ENCODE peak calls at places on chromosomes 7 and 10, in six cellular contexts. X is D341Med, W is sigmoid colon, S is NCI-H1105, E is Ammon's horn, P is C1 segment of cervical spinal cord. V is an unnamed sample.

GRCh38 chr10:73934074-73934473 is 23.1 kb downstream of the PLAU start:
- DNase-seq in S (no peak), W (no peak), X (no peak), P (no peak), E (no peak), V (no peak)

GRCh38 chr7:95540366-95540765 is 54.6 kb downstream of the ASB4 start:
- DNase-seq in X (no peak), P (no peak), S (no peak), W (no peak), E (no peak), V (no peak)

GRCh38 chr7:82446897-82447296 is 3.3 kb upstream of the CACNA2D1 start:
- DNase-seq in S (no peak), W (no peak), X (no peak), P (no peak), E (no peak), V (no peak)

GRCh38 chr10:112783653-112784426 is 166.2 kb upstream of the TCF7L2 start:
- DNase-seq in X (no peak), E (no peak), P (no peak), S (peak; percentile 20), W (no peak), V (no peak)

GRCh38 chr7:20306499-20306946 is 24.2 kb upstream of the ITGB8 start:
- DNase-seq in X (no peak), E (no peak), S (no peak), P (no peak), W (no peak), V (no peak)

GRCh38 chr10:73117976-73118743 is 7.9 kb downstream of the NUDT13 start:
- DNase-seq in P (no peak), W (no peak), X (peak; percentile 31), E (no peak), S (no peak), V (no peak)

GRCh38 chr10:74953214-74953613 is 126.8 kb downstream of the KAT6B start:
- DNase-seq in S (no peak), P (no peak), E (no peak), X (no peak), W (no peak), V (no peak)

GRCh38 chr10:71974489-71975011 is 10.4 kb downstream of the CHST3 start:
- DNase-seq in P (peak; percentile 81), X (no peak), S (no peak), E (no peak), W (peak; percentile 74), V (peak; percentile 54)

GRCh38 chr10:15719899-15720634 is at the start of gene ITGA8:
- DNase-seq in W (no peak), P (no peak), S (peak; percentile 33), E (peak; percentile 30), X (peak; percentile 82), V (peak; percentile 11)

GRCh38 chr7:1151653-1152425 is 8.2 kb downstream of the ZFAND2A start:
- DNase-seq in P (no peak), E (no peak), X (no peak), W (no peak), S (no peak), V (no peak)

GRCh38 chr7:22109761-22110160 is 164.1 kb upstream of the CDCA7L start:
- DNase-seq in W (no peak), X (peak; percentile 46), P (peak; percentile 62), S (no peak), E (peak; percentile 71), V (no peak)

GRCh38 chr7:127908430-127909258 is 122.6 kb downstream of the LRRC4 start:
- DNase-seq in X (no peak), E (no peak), P (no peak), W (no peak), S (no peak), V (no peak)

GRCh38 chr10:92756233-92757065 is 66.7 kb downstream of the HHEX start:
- DNase-seq in W (no peak), P (no peak), E (no peak), X (no peak), S (no peak), V (peak; percentile 33)

GRCh38 chr10:22133640-22134624 is 83.9 kb downstream of the EBLN1 start:
- DNase-seq in W (no peak), E (no peak), X (no peak), S (no peak), P (no peak), V (peak; percentile 31)

GRCh38 chr7:70640266-70640833 is 491.6 kb upstream of the GALNT17 start:
- DNase-seq in E (no peak), S (no peak), W (no peak), P (no peak), X (no peak), V (no peak)

GRCh38 chr7:35518767-35519166 is 176.2 kb downstream of the HERPUD2 start:
- DNase-seq in W (no peak), X (no peak), S (no peak), E (no peak), P (no peak), V (no peak)

GRCh38 chr10:63520463-63521388 is 475 bp upstream of the REEP3 start:
- DNase-seq in P (peak; percentile 82), E (peak; percentile 15), S (no peak), W (peak; percentile 81), X (peak; percentile 81), V (peak; percentile 50)

GRCh38 chr7:815284-816216 is 16.7 kb upstream of the SUN1 start:
- DNase-seq in S (peak; percentile 45), W (peak; percentile 74), P (no peak), E (no peak), X (peak; percentile 64), V (peak; percentile 36)

GRCh38 chr10:132846631-132847415 is 60.9 kb upstream of the NKX6-2 start:
- DNase-seq in S (no peak), X (no peak), W (peak; percentile 47), P (no peak), E (no peak), V (no peak)

GRCh38 chr10:86663576-86664369 is 4.5 kb upstream of the LDB3 start:
- DNase-seq in E (no peak), W (no peak), P (no peak), X (no peak), S (no peak), V (no peak)

GRCh38 chr7:30285067-30285530 is 702 bp downstream of the ZNRF2 start:
- DNase-seq in P (peak; percentile 76), W (peak; percentile 68), S (no peak), E (no peak), X (peak; percentile 65), V (no peak)

V was measured in GM12891.